ENCODE peak calls at places on chromosomes 13 and 19, in five cellular contexts. One of them, this sample, is unnamed.

GRCh38 chr13:76512676-76513277 is 373.4 kb downstream of the KCTD12 start:
- DNase-seq in NB4: peak; percentile 12
- DNase-seq in WTC11: no peak
- DNase-seq in SK-N-SH: peak; percentile 11
- DNase-seq in A549: no peak
- DNase-seq in this sample: peak; percentile 98

GRCh38 chr19:1590641-1591397 is 1.8 kb downstream of the MBD3 start:
- DNase-seq in NB4: peak; percentile 58
- DNase-seq in WTC11: peak; percentile 43
- DNase-seq in SK-N-SH: peak; percentile 74
- DNase-seq in A549: no peak
- DNase-seq in this sample: peak; percentile 23

GRCh38 chr13:45859682-45860081 is 8.1 kb upstream of the SIAH3 start:
- DNase-seq in NB4: no peak
- DNase-seq in WTC11: peak; percentile 22
- DNase-seq in SK-N-SH: no peak
- DNase-seq in A549: no peak
- DNase-seq in this sample: no peak

GRCh38 chr19:33395561-33396550 is 22.3 kb downstream of the CEBPG start:
- DNase-seq in NB4: no peak
- DNase-seq in WTC11: no peak
- DNase-seq in SK-N-SH: peak; percentile 22
- DNase-seq in A549: no peak
- DNase-seq in this sample: no peak

GRCh38 chr19:3458229-3458555 is 22.1 kb downstream of the SMIM24 start:
- DNase-seq in NB4: no peak
- DNase-seq in WTC11: no peak
- DNase-seq in SK-N-SH: no peak
- DNase-seq in A549: no peak
- DNase-seq in this sample: no peak

GRCh38 chr13:19050901-19051300 is 130.7 kb downstream of the TUBA3C start:
- DNase-seq in NB4: no peak
- DNase-seq in WTC11: no peak
- DNase-seq in SK-N-SH: no peak
- DNase-seq in A549: no peak
- DNase-seq in this sample: no peak

GRCh38 chr19:31499281-31499680 is 150.0 kb upstream of the TSHZ3 start:
- DNase-seq in NB4: no peak
- DNase-seq in WTC11: no peak
- DNase-seq in SK-N-SH: no peak
- DNase-seq in A549: no peak
- DNase-seq in this sample: no peak

GRCh38 chr13:75423946-75424345 is 58.0 kb downstream of the TBC1D4 start:
- DNase-seq in NB4: no peak
- DNase-seq in WTC11: no peak
- DNase-seq in SK-N-SH: no peak
- DNase-seq in A549: no peak
- DNase-seq in this sample: no peak

GRCh38 chr19:42352216-42352892 is 26.9 kb downstream of the MEGF8 start:
- DNase-seq in NB4: no peak
- DNase-seq in WTC11: no peak
- DNase-seq in SK-N-SH: peak; percentile 58
- DNase-seq in A549: no peak
- DNase-seq in this sample: no peak

GRCh38 chr19:4067396-4068057 is 828 bp upstream of the ZBTB7A start:
- DNase-seq in NB4: peak; percentile 67
- DNase-seq in WTC11: no peak
- DNase-seq in SK-N-SH: peak; percentile 84
- DNase-seq in A549: no peak
- DNase-seq in this sample: peak; percentile 39

GRCh38 chr13:98476106-98476505 is 100.8 kb downstream of the STK24 start:
- DNase-seq in NB4: no peak
- DNase-seq in WTC11: peak; percentile 80
- DNase-seq in SK-N-SH: peak; percentile 57
- DNase-seq in A549: no peak
- DNase-seq in this sample: peak; percentile 24

GRCh38 chr13:50357586-50358118 is 342.4 kb downstream of the KCNRG start:
- DNase-seq in NB4: no peak
- DNase-seq in WTC11: no peak
- DNase-seq in SK-N-SH: no peak
- DNase-seq in A549: no peak
- DNase-seq in this sample: peak; percentile 27

GRCh38 chr19:35013047-35013819 is 13.1 kb downstream of the GRAMD1A start:
- DNase-seq in NB4: peak; percentile 51
- DNase-seq in WTC11: peak; percentile 89
- DNase-seq in SK-N-SH: peak; percentile 94
- DNase-seq in A549: peak; percentile 86
- DNase-seq in this sample: peak; percentile 75

GRCh38 chr19:34309368-34310138 is 55.2 kb downstream of the GARRE1 start:
- DNase-seq in NB4: no peak
- DNase-seq in WTC11: no peak
- DNase-seq in SK-N-SH: no peak
- DNase-seq in A549: no peak
- DNase-seq in this sample: no peak

GRCh38 chr13:65112123-65113075 is 2117.7 kb downstream of the PCDH9 start:
- DNase-seq in NB4: no peak
- DNase-seq in WTC11: no peak
- DNase-seq in SK-N-SH: no peak
- DNase-seq in A549: no peak
- DNase-seq in this sample: no peak

GRCh38 chr19:2289714-2290435 is 7.9 kb upstream of the PEAK3 start:
- DNase-seq in NB4: peak; percentile 95
- DNase-seq in WTC11: no peak
- DNase-seq in SK-N-SH: no peak
- DNase-seq in A549: no peak
- DNase-seq in this sample: no peak

GRCh38 chr19:33310606-33311325 is 8.4 kb upstream of the CEBPA start:
- DNase-seq in NB4: no peak
- DNase-seq in WTC11: no peak
- DNase-seq in SK-N-SH: no peak
- DNase-seq in A549: no peak
- DNase-seq in this sample: no peak

GRCh38 chr19:2610637-2611482 is 91.6 kb downstream of the GNG7 start:
- DNase-seq in NB4: peak; percentile 69
- DNase-seq in WTC11: peak; percentile 98
- DNase-seq in SK-N-SH: peak; percentile 92
- DNase-seq in A549: peak; percentile 56
- DNase-seq in this sample: peak; percentile 85

GRCh38 chr19:4120531-4120930 is 3.4 kb downstream of the MAP2K2 start:
- DNase-seq in NB4: no peak
- DNase-seq in WTC11: no peak
- DNase-seq in SK-N-SH: no peak
- DNase-seq in A549: no peak
- DNase-seq in this sample: no peak

GRCh38 chr13:23899555-23899954 is 2.3 kb upstream of the C1QTNF9B start:
- DNase-seq in NB4: peak; percentile 20
- DNase-seq in WTC11: no peak
- DNase-seq in SK-N-SH: peak; percentile 36
- DNase-seq in A549: no peak
- DNase-seq in this sample: peak; percentile 50

GRCh38 chr13:80603351-80603750 is 262.4 kb upstream of the SPRY2 start:
- DNase-seq in NB4: no peak
- DNase-seq in WTC11: no peak
- DNase-seq in SK-N-SH: no peak
- DNase-seq in A549: no peak
- DNase-seq in this sample: no peak

GRCh38 chr19:6887326-6887725 is at the start of gene ADGRE1:
- DNase-seq in NB4: peak; percentile 60
- DNase-seq in WTC11: no peak
- DNase-seq in SK-N-SH: no peak
- DNase-seq in A549: no peak
- DNase-seq in this sample: no peak

GRCh38 chr19:15210323-15210774 is 9.6 kb upstream of the NOTCH3 start:
- DNase-seq in NB4: peak; percentile 96
- DNase-seq in WTC11: no peak
- DNase-seq in SK-N-SH: no peak
- DNase-seq in A549: peak; percentile 72
- DNase-seq in this sample: no peak

GRCh38 chr19:38993271-38993670 is 17.7 kb upstream of the FBXO17 start:
- DNase-seq in NB4: no peak
- DNase-seq in WTC11: no peak
- DNase-seq in SK-N-SH: no peak
- DNase-seq in A549: peak; percentile 49
- DNase-seq in this sample: peak; percentile 62

GRCh38 chr13:27917121-27917947 is 2.5 kb upstream of the PDX1 start:
- DNase-seq in NB4: peak; percentile 34
- DNase-seq in WTC11: peak; percentile 45
- DNase-seq in SK-N-SH: no peak
- DNase-seq in A549: no peak
- DNase-seq in this sample: no peak

GRCh38 chr19:54062643-54063042 is 1.1 kb downstream of the VSTM1 start:
- DNase-seq in NB4: peak; percentile 77
- DNase-seq in WTC11: no peak
- DNase-seq in SK-N-SH: no peak
- DNase-seq in A549: no peak
- DNase-seq in this sample: no peak

GRCh38 chr19:39297931-39298634 is 1.9 kb downstream of the IFNL1 start:
- DNase-seq in NB4: no peak
- DNase-seq in WTC11: no peak
- DNase-seq in SK-N-SH: no peak
- DNase-seq in A549: no peak
- DNase-seq in this sample: no peak

GRCh38 chr13:31060655-31061054 is 101.0 kb downstream of the HSPH1 start:
- DNase-seq in NB4: no peak
- DNase-seq in WTC11: no peak
- DNase-seq in SK-N-SH: no peak
- DNase-seq in A549: no peak
- DNase-seq in this sample: no peak

GRCh38 chr19:8206147-8207087 is 2.8 kb upstream of the CERS4 start:
- DNase-seq in NB4: no peak
- DNase-seq in WTC11: peak; percentile 52
- DNase-seq in SK-N-SH: no peak
- DNase-seq in A549: no peak
- DNase-seq in this sample: no peak

GRCh38 chr13:108609353-108609752 is 20.1 kb upstream of the MYO16 start:
- DNase-seq in NB4: peak; percentile 37
- DNase-seq in WTC11: no peak
- DNase-seq in SK-N-SH: peak; percentile 33
- DNase-seq in A549: peak; percentile 6
- DNase-seq in this sample: no peak

GRCh38 chr19:8615813-8616596 is 5.5 kb upstream of the ADAMTS10 start:
- DNase-seq in NB4: peak; percentile 90
- DNase-seq in WTC11: peak; percentile 77
- DNase-seq in SK-N-SH: peak; percentile 68
- DNase-seq in A549: no peak
- DNase-seq in this sample: peak; percentile 43

GRCh38 chr19:51485960-51486359 is 7.6 kb downstream of the CEACAM18 start:
- DNase-seq in NB4: no peak
- DNase-seq in WTC11: no peak
- DNase-seq in SK-N-SH: no peak
- DNase-seq in A549: no peak
- DNase-seq in this sample: no peak

GRCh38 chr19:36688058-36688457 is 646 bp downstream of the ZNF567 start:
- DNase-seq in NB4: no peak
- DNase-seq in WTC11: no peak
- DNase-seq in SK-N-SH: no peak
- DNase-seq in A549: no peak
- DNase-seq in this sample: no peak
- TF ChIP-seq MAX in NB4: no peak
- TF ChIP-seq MAX in WTC11: no peak
- TF ChIP-seq MAX in SK-N-SH: no peak
- TF ChIP-seq MAX in A549: no peak
- TF ChIP-seq MAX in this sample: no peak

GRCh38 chr19:10748924-10749434 is 31.1 kb downstream of the DNM2 start:
- DNase-seq in NB4: peak; percentile 79
- DNase-seq in WTC11: no peak
- DNase-seq in SK-N-SH: peak; percentile 79
- DNase-seq in A549: peak; percentile 51
- DNase-seq in this sample: peak; percentile 22
- TF ChIP-seq MAX in NB4: peak; percentile 74
- TF ChIP-seq MAX in WTC11: no peak
- TF ChIP-seq MAX in SK-N-SH: no peak
- TF ChIP-seq MAX in A549: no peak
- TF ChIP-seq MAX in this sample: no peak

DNA sequence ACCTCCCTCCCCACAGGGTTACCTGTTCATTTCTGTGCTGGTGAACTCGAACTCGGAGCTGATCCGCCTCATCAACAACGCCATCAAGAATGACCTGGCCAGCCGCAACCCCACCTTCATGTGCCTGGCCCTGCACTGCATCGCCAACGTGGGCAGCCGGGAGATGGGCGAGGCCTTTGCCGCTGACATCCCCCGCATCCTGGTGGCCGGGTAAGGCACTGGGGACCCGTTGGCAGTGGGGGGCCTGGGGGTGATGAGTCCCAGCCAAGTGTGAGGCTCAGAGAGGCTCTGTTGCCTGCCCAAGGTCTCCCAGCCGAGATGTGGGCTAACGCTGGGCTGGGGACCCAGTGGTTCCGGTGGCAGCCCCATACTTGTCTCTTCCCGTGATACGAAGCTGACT is 15.7 kb downstream of the AP2A1 start:
- DNase-seq in NB4: no peak
- DNase-seq in WTC11: no peak
- DNase-seq in SK-N-SH: no peak
- DNase-seq in A549: no peak
- DNase-seq in this sample: no peak
- TF ChIP-seq MAX in NB4: no peak
- TF ChIP-seq MAX in WTC11: no peak
- TF ChIP-seq MAX in SK-N-SH: no peak
- TF ChIP-seq MAX in A549: no peak
- TF ChIP-seq MAX in this sample: no peak

GRCh38 chr19:13055213-13056051 is 47.2 kb downstream of the LYL1 start:
- DNase-seq in NB4: no peak
- DNase-seq in WTC11: peak; percentile 61
- DNase-seq in SK-N-SH: peak; percentile 89
- DNase-seq in A549: no peak
- DNase-seq in this sample: peak; percentile 56
- TF ChIP-seq MAX in NB4: no peak
- TF ChIP-seq MAX in WTC11: no peak
- TF ChIP-seq MAX in SK-N-SH: peak; percentile 93
- TF ChIP-seq MAX in A549: no peak
- TF ChIP-seq MAX in this sample: no peak

DNA sequence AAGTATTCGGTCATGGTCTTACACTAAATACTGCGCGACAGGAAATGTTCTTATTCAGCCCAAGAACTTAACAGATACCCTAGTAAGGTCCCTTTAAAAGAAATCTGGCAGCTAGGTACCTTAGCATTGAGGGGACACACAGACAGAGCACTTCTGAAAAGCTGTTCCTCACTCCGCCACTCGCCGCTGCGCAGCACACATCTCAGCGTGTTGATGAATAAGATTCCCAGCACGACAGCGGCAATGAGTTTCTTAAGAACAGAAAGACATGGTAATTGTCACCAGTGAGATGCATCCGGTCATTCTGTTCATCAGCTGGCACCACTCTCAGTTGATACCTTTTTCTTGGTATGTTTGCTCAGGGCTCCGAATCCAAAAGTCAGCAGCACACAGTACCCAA is 39.9 kb downstream of the TMTC4 start:
- DNase-seq in NB4: no peak
- DNase-seq in WTC11: no peak
- DNase-seq in SK-N-SH: no peak
- DNase-seq in A549: no peak
- DNase-seq in this sample: no peak
- TF ChIP-seq MAX in NB4: no peak
- TF ChIP-seq MAX in WTC11: no peak
- TF ChIP-seq MAX in SK-N-SH: no peak
- TF ChIP-seq MAX in A549: no peak
- TF ChIP-seq MAX in this sample: no peak

This sample was measured in endothelial cell of umbilical vein.